ENCODE peak calls at places on chromosomes 1 and 21, in eight cellular contexts. Z, P, T, X, D, S, K and L are unnamed samples.

GRCh38 chr21:28283652-28284490 is 708.8 kb downstream of the LTN1 start:
- DNase-seq in Z (peak), P (peak), T (peak), X (no peak), D (no peak), S (no peak), K (no peak), L (no peak)

GRCh38 chr1:9400425-9401079 is 107.9 kb downstream of the SPSB1 start:
- DNase-seq in Z (peak), P (peak), T (no peak), X (no peak), D (no peak), S (no peak), K (no peak), L (no peak)

GRCh38 chr21:35352787-35353186 is 303.7 kb upstream of the RUNX1 start:
- DNase-seq in Z (no peak), P (peak), T (no peak), X (no peak), D (no peak), S (no peak), K (no peak), L (no peak)

GRCh38 chr1:203381151-203381751 is 30.3 kb upstream of the FMOD start:
- DNase-seq in Z (no peak), P (no peak), T (no peak), X (no peak), D (no peak), S (no peak), K (peak), L (no peak)

GRCh38 chr1:46480959-46481646 is 8.5 kb upstream of the DMBX1 start:
- DNase-seq in Z (no peak), P (no peak), T (no peak), X (no peak), D (peak), S (no peak), K (no peak), L (no peak)

GRCh38 chr1:53541761-53542550 is 82.8 kb downstream of the DMRTB1 start:
- DNase-seq in Z (peak), P (peak), T (no peak), X (peak), D (peak), S (peak), K (no peak), L (no peak)

GRCh38 chr1:10803971-10804820 is 7.8 kb upstream of the CASZ1 start:
- DNase-seq in Z (no peak), P (no peak), T (no peak), X (no peak), D (no peak), S (no peak), K (no peak), L (no peak)

GRCh38 chr1:76257823-76258222 is 183.3 kb downstream of the ST6GALNAC3 start:
- DNase-seq in Z (no peak), P (no peak), T (no peak), X (no peak), D (no peak), S (no peak), K (no peak), L (no peak)

GRCh38 chr1:75316230-75316629 is 182.0 kb downstream of the LHX8 start:
- DNase-seq in Z (no peak), P (no peak), T (no peak), X (no peak), D (no peak), S (no peak), K (no peak), L (no peak)

GRCh38 chr21:26047279-26047967 is 123.1 kb downstream of the APP start:
- DNase-seq in Z (no peak), P (no peak), T (no peak), X (no peak), D (no peak), S (no peak), K (no peak), L (no peak)

GRCh38 chr1:78171736-78172590 is 126.2 kb downstream of the GIPC2 start:
- DNase-seq in Z (peak), P (peak), T (no peak), X (no peak), D (no peak), S (no peak), K (no peak), L (no peak)

GRCh38 chr1:108117908-108118902 is 81.9 kb downstream of the SLC25A24 start:
- DNase-seq in Z (peak), P (peak), T (no peak), X (no peak), D (no peak), S (no peak), K (no peak), L (no peak)

GRCh38 chr1:15282810-15283474 is 35.9 kb downstream of the FHAD1 start:
- DNase-seq in Z (no peak), P (no peak), T (peak), X (no peak), D (no peak), S (no peak), K (no peak), L (no peak)

GRCh38 chr1:56285554-56286402 is 293.6 kb downstream of the PLPP3 start:
- DNase-seq in Z (no peak), P (peak), T (peak), X (no peak), D (no peak), S (no peak), K (no peak), L (no peak)

GRCh38 chr1:24418898-24419628 is 3.5 kb downstream of the NIPAL3 start:
- DNase-seq in Z (peak), P (peak), T (no peak), X (no peak), D (peak), S (no peak), K (no peak), L (no peak)

DNA sequence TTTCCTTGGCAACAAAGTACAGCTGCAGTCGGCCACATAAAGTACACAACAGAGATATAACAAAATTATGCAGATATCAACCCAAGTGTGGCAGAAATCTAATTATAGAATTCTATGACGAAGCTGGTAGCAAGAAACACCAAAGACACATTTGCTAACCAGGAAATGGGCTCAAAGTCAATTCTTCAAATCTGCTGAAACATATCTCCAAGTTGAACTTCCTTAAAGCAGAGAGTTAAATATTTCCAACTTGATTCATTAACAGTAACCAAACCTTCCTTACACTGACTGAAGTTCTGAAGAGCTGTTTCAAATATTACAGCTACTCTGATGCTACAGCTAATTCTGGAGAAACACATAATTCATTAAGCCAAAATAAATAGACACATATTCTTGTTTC is 67.6 kb upstream of the SDC3 start:
- DNase-seq in Z (peak), P (peak), T (no peak), X (no peak), D (no peak), S (no peak), K (peak), L (no peak)
- TF ChIP-seq CTCF in Z (no peak), P (no peak), T (no peak), X (no peak), D (no peak), S (no peak), K (no peak), L (no peak)

DNA sequence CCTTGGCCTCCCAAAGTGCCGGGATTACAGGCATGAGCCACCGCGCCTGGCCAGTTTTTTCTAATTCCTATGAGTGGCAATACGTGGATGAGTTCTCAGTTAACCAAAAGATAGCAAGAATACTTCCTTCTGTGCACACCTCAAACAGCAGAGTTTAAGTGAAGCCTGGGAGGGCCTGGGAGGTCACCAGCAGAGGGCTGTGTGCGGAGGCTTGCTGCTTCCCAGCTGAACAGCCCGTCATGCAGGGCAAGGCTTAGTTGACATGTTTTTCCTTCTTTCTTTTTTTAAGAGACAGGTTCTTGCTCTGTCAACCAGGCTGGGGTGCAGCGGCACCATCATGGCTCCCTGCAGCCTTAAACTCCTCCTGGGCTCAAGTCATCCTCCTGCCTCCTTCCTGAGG is 17.8 kb downstream of the GNG4 start:
- DNase-seq in Z (no peak), P (no peak), T (no peak), X (no peak), D (no peak), S (no peak), K (no peak), L (no peak)
- TF ChIP-seq CTCF in Z (no peak), P (no peak), T (no peak), X (no peak), D (peak), S (no peak), K (no peak), L (no peak)

GRCh38 chr1:103265551-103265950 is 157.2 kb upstream of the COL11A1 start:
- DNase-seq in Z (peak), P (peak), T (no peak), X (no peak), D (no peak), S (no peak), K (no peak), L (no peak)

GRCh38 chr1:103267271-103267670 is 158.9 kb upstream of the COL11A1 start:
- DNase-seq in Z (peak), P (peak), T (no peak), X (no peak), D (no peak), S (no peak), K (no peak), L (no peak)

GRCh38 chr1:103266036-103266435 is 157.7 kb upstream of the COL11A1 start:
- DNase-seq in Z (peak), P (peak), T (no peak), X (no peak), D (no peak), S (no peak), K (no peak), L (no peak)

GRCh38 chr1:103273106-103273505 is 164.8 kb upstream of the COL11A1 start:
- DNase-seq in Z (no peak), P (no peak), T (no peak), X (no peak), D (no peak), S (no peak), K (no peak), L (no peak)

GRCh38 chr1:103267893-103268292 is 159.6 kb upstream of the COL11A1 start:
- DNase-seq in Z (no peak), P (no peak), T (no peak), X (no peak), D (no peak), S (no peak), K (no peak), L (no peak)
- TF ChIP-seq CTCF in Z (no peak), P (no peak), T (no peak), X (no peak), D (no peak), S (no peak), K (no peak), L (no peak)

GRCh38 chr1:30777906-30778155 is 20.3 kb upstream of the LAPTM5 start:
- DNase-seq in Z (no peak), P (no peak), T (no peak), X (peak), D (peak), S (no peak), K (no peak), L (no peak)
- TF ChIP-seq CTCF in Z (peak), P (peak), T (no peak), X (peak), D (peak), S (no peak), K (no peak), L (no peak)

DNA sequence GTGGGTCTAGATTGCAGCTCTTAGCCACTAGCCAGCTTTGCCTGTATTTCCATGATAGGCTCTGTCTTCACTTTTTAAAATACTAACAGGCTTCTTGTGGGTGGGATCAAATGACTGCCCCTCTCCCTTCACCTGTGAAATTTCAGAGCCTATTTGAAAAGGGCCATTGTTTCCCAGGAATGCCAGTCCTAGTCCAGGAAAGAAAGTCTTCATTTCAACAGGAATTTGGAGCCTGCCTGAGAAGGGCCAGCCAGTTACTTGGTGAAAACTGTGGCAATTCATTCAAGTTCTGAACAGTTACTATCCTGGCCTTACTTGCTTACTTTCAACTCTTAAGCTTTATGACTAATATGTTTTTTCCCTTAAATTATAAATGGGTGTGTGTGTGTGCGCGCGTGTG is 67.6 kb upstream of the RNPC3 start:
- DNase-seq in Z (no peak), P (no peak), T (no peak), X (peak), D (no peak), S (no peak), K (no peak), L (no peak)
- TF ChIP-seq CTCF in Z (no peak), P (no peak), T (no peak), X (no peak), D (no peak), S (no peak), K (no peak), L (no peak)

DNA sequence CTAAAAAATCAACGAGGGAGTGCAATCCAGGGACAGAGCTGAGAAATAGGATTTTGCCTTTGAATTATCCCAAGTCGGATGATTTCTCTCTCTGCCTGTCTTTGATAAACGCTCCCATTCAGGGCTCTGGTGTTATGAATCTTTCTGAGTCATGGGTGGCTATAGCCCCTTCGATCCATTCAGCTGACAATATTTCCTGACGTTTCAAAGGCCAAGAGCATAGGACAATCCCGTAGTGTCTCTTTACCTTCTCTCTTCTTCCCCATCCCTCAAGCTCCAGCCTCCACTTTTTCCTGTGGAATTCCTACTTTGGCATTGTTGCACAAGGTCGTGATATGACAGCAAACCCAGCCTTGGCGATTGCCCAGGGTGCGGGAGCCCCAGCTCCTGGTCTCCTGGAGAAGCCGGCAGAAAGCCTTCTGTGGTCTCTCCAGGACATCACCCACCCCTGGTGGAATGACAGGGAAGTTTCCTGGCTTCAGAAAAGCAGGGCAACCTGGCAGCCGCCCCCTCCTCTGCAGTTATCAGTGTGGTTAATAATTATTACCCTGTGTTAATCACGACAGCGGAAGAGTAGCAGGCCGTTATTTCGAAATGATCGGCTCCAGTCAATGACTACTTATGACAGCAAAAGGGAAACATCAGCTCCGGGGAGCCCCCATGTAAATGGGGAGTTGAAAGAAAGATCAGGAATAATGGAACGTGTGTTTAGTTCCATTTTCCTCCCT is 8.1 kb upstream of the PLXNA2 start:
- DNase-seq in Z (no peak), P (no peak), T (no peak), X (no peak), D (peak), S (no peak), K (no peak), L (no peak)
- TF ChIP-seq CTCF in Z (peak), P (peak), T (peak), X (peak), D (peak), S (peak), K (no peak), L (no peak)